ENCODE peak calls at places on chromosome 9, in nine cellular contexts. C is lung; W is heart right ventricle; D is AG10803; Z is OCI-LY7; O is CD8-positive, alpha-beta T cell; F is psoas muscle; P is mucosa of descending colon; I is uterus. V is an unnamed sample.

GRCh38 chr9:22208846-22209585 is 199.9 kb upstream of the CDKN2B start:
- DNase-seq in D (peak), W (no peak), P (no peak), Z (no peak), F (no peak), C (no peak), I (no peak), O (no peak), V (no peak)

GRCh38 chr9:109440797-109441287 is 57.3 kb downstream of the PTPN3 start:
- DNase-seq in D (peak), I (no peak), C (peak), W (peak), Z (peak), P (no peak), O (no peak), F (no peak), V (peak)

GRCh38 chr9:13205824-13206223 is 73.7 kb downstream of the MPDZ start:
- DNase-seq in D (no peak), W (no peak), F (no peak), P (no peak), Z (no peak), C (no peak), O (no peak), I (no peak), V (no peak)

GRCh38 chr9:20684035-20684864 is at the start of gene FOCAD:
- DNase-seq in Z (peak), W (peak), O (peak), D (peak), I (peak), P (peak), F (peak), C (peak), V (peak)

GRCh38 chr9:37523916-37524315 is 38.2 kb downstream of the POLR1E start:
- DNase-seq in Z (no peak), I (no peak), P (no peak), D (no peak), C (no peak), F (no peak), O (no peak), W (no peak), V (no peak)

GRCh38 chr9:98822661-98823060 is 15.2 kb downstream of the GALNT12 start:
- DNase-seq in C (no peak), Z (no peak), W (no peak), P (no peak), I (no peak), F (no peak), O (no peak), D (no peak), V (no peak)

GRCh38 chr9:117887383-117887782 is 183.2 kb downstream of the TLR4 start:
- DNase-seq in P (no peak), D (peak), O (no peak), I (no peak), C (no peak), Z (no peak), F (no peak), W (no peak), V (no peak)

GRCh38 chr9:69324549-69325401 is at the start of gene ENTREP1:
- DNase-seq in P (peak), C (peak), F (peak), O (no peak), Z (no peak), D (peak), I (peak), W (peak), V (peak)

GRCh38 chr9:98503867-98504800 is 204.6 kb downstream of the GABBR2 start:
- DNase-seq in C (peak), Z (no peak), O (no peak), I (no peak), P (no peak), D (no peak), W (no peak), F (no peak), V (no peak)

GRCh38 chr9:17723656-17724055 is 144.8 kb downstream of the SH3GL2 start:
- DNase-seq in D (no peak), O (no peak), F (no peak), C (no peak), Z (no peak), W (no peak), P (no peak), I (no peak), V (no peak)

GRCh38 chr9:13967011-13967410 is 346.9 kb downstream of the NFIB start:
- DNase-seq in W (no peak), F (no peak), P (no peak), Z (no peak), O (no peak), D (no peak), I (no peak), C (no peak), V (no peak)

GRCh38 chr9:785997-786396 is 55.5 kb upstream of the DMRT1 start:
- DNase-seq in P (no peak), I (no peak), O (no peak), Z (no peak), W (no peak), C (no peak), D (no peak), F (no peak), V (no peak)

GRCh38 chr9:114134827-114135396 is 20.4 kb upstream of the COL27A1 start:
- DNase-seq in O (no peak), Z (no peak), P (no peak), F (no peak), I (no peak), C (no peak), W (no peak), D (no peak), V (no peak)

GRCh38 chr9:96661711-96662110 is 6.6 kb upstream of the PRXL2C start:
- DNase-seq in C (no peak), Z (no peak), P (no peak), W (no peak), F (no peak), D (peak), I (no peak), O (no peak), V (no peak)

GRCh38 chr9:11933926-11934325 is 759.3 kb upstream of the TYRP1 start:
- DNase-seq in F (no peak), W (no peak), Z (no peak), P (no peak), D (peak), O (no peak), C (no peak), I (no peak), V (peak)

GRCh38 chr9:99090366-99091130 is 14.4 kb upstream of the TGFBR1 start:
- DNase-seq in O (no peak), F (no peak), D (peak), C (no peak), I (no peak), Z (no peak), P (no peak), W (no peak), V (peak)

GRCh38 chr9:1042466-1042865 is 7.7 kb upstream of the DMRT2 start:
- DNase-seq in F (peak), D (no peak), I (no peak), P (peak), Z (no peak), O (no peak), W (no peak), C (no peak), V (no peak)

GRCh38 chr9:109401169-109401989 is 80.5 kb upstream of the EPB41L4B start:
- DNase-seq in D (peak), F (no peak), C (peak), Z (peak), W (no peak), P (peak), O (no peak), I (no peak), V (peak)

GRCh38 chr9:23044549-23044948 is 597.9 kb downstream of the DMRTA1 start:
- DNase-seq in P (no peak), C (no peak), W (no peak), O (no peak), I (no peak), Z (no peak), F (no peak), D (no peak), V (no peak)

GRCh38 chr9:136799079-136799853 is 3.1 kb downstream of the CCDC183 start:
- DNase-seq in I (no peak), P (peak), O (no peak), F (no peak), C (no peak), W (no peak), Z (no peak), D (no peak), V (no peak)

GRCh38 chr9:21686738-21687137 is 115.7 kb upstream of the MTAP start:
- DNase-seq in W (no peak), O (no peak), F (no peak), Z (no peak), C (no peak), P (no peak), D (no peak), I (no peak), V (no peak)

GRCh38 chr9:96009690-96010477 is 134.4 kb downstream of the ERCC6L2 start:
- DNase-seq in C (no peak), D (no peak), W (no peak), F (no peak), P (no peak), I (no peak), O (peak), Z (no peak), V (no peak)

GRCh38 chr9:131758972-131759647 is 19.2 kb upstream of the RAPGEF1 start:
- DNase-seq in C (no peak), Z (no peak), W (no peak), P (no peak), O (no peak), D (peak), F (no peak), I (no peak), V (no peak)

GRCh38 chr9:114804504-114804903 is 1.3 kb downstream of the TNFSF15 start:
- DNase-seq in O (no peak), P (peak), W (no peak), I (no peak), C (peak), D (peak), Z (no peak), F (no peak), V (no peak)

GRCh38 chr9:92115977-92116285 is 718 bp upstream of the SPTLC1 start:
- DNase-seq in Z (peak), C (no peak), P (no peak), O (no peak), D (no peak), I (no peak), F (no peak), W (no peak), V (no peak)

GRCh38 chr9:131477367-131477766 is 25.4 kb upstream of the POMT1 start:
- DNase-seq in O (no peak), F (peak), C (no peak), W (no peak), D (no peak), P (peak), Z (no peak), I (no peak), V (no peak)

GRCh38 chr9:132241840-132242620 is 80.2 kb downstream of the NTNG2 start:
- DNase-seq in I (peak), O (peak), W (peak), C (no peak), P (peak), F (peak), D (no peak), Z (peak), V (no peak)

GRCh38 chr9:137106662-137107292 is 7.8 kb downstream of the DPP7 start:
- DNase-seq in C (no peak), P (no peak), W (no peak), Z (no peak), I (no peak), D (no peak), F (peak), O (no peak), V (no peak)

GRCh38 chr9:87599901-87600610 is 102.4 kb downstream of the DAPK1 start:
- DNase-seq in Z (no peak), P (no peak), W (peak), O (no peak), D (peak), I (peak), C (no peak), F (no peak), V (peak)

GRCh38 chr9:131001990-131002389 is 7.0 kb upstream of the LAMC3 start:
- DNase-seq in D (no peak), I (no peak), O (no peak), W (no peak), F (no peak), Z (no peak), P (no peak), C (no peak), V (no peak)

GRCh38 chr9:114880276-114880891 is 50.0 kb downstream of the TNFSF8 start:
- DNase-seq in I (no peak), W (no peak), P (no peak), D (no peak), O (no peak), F (no peak), Z (no peak), C (no peak), V (no peak)

GRCh38 chr9:88052446-88052845 is 78.1 kb upstream of the CDK20 start:
- DNase-seq in Z (no peak), P (no peak), C (no peak), F (no peak), I (no peak), O (no peak), W (no peak), D (no peak), V (no peak)

GRCh38 chr9:94779693-94780290 is 53.3 kb downstream of the AOPEP start:
- DNase-seq in P (no peak), D (no peak), F (no peak), W (no peak), Z (no peak), I (no peak), O (no peak), C (no peak), V (no peak)

GRCh38 chr9:136792321-136793062 is 1.3 kb downstream of the TMEM141 start:
- DNase-seq in Z (no peak), F (no peak), W (no peak), O (no peak), C (no peak), D (no peak), P (peak), I (no peak), V (no peak)

GRCh38 chr9:136218271-136218670 is 13.3 kb upstream of the LHX3 start:
- DNase-seq in W (no peak), D (no peak), O (no peak), I (no peak), C (no peak), F (no peak), P (no peak), Z (no peak), V (no peak)

GRCh38 chr9:89175739-89176360 is 2.8 kb downstream of the SHC3 start:
- DNase-seq in W (no peak), I (no peak), C (no peak), O (peak), F (no peak), Z (no peak), P (no peak), D (peak), V (no peak)

GRCh38 chr9:277595-278330 is 63.1 kb downstream of the DOCK8 start:
- DNase-seq in O (no peak), F (no peak), P (no peak), C (no peak), Z (peak), D (no peak), W (no peak), I (no peak), V (no peak)

GRCh38 chr9:33718987-33719386 is 76.4 kb upstream of the PRSS3 start:
- DNase-seq in F (peak), P (no peak), W (no peak), C (peak), Z (no peak), I (no peak), D (peak), O (no peak), V (no peak)

GRCh38 chr9:33719581-33720374 is 75.6 kb upstream of the PRSS3 start:
- DNase-seq in I (no peak), Z (peak), O (peak), W (no peak), P (peak), F (peak), D (no peak), C (no peak), V (no peak)

GRCh38 chr9:33721674-33722358 is 73.5 kb upstream of the PRSS3 start:
- DNase-seq in D (peak), O (peak), W (peak), P (peak), I (peak), Z (peak), F (peak), C (peak), V (peak)

DNA sequence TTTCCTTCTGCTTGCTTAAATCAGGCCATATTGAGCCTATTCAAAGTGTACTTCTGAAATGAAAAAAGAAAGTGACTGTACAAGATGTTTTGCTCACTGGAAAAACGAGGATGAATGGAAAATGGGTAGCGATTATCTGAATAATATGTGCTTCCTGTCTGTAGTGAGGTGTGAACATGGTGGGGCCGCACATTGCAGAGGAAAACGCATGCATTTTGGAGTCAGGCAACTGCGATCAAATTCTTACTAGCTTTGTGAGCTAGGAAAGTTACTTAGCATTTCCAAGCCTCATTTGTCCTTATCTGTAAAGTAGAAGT is 73.0 kb upstream of the PRSS3 start:
- DNase-seq in W (no peak), F (no peak), P (no peak), D (no peak), Z (no peak), C (no peak), O (no peak), I (no peak), V (no peak)
- TF ChIP-seq CTCF in W (peak), F (no peak), P (no peak), D (no peak), Z (no peak), C (no peak), O (peak), I (no peak), V (no peak)

GRCh38 chr9:120855827-120856636 is 13.3 kb upstream of the PSMD5 start:
- DNase-seq in C (no peak), F (no peak), D (no peak), I (no peak), Z (no peak), O (peak), P (no peak), W (no peak), V (no peak)

GRCh38 chr9:120857902-120858301 is 15.2 kb upstream of the PSMD5 start:
- DNase-seq in Z (no peak), F (no peak), C (no peak), W (no peak), D (no peak), P (no peak), O (no peak), I (no peak), V (no peak)

GRCh38 chr9:120854596-120855327 is 12.0 kb upstream of the PSMD5 start:
- DNase-seq in Z (no peak), P (no peak), I (no peak), O (no peak), C (no peak), F (no peak), D (no peak), W (no peak), V (no peak)

GRCh38 chr9:120857481-120857880 is 14.8 kb upstream of the PSMD5 start:
- DNase-seq in D (no peak), O (no peak), W (no peak), P (no peak), C (no peak), F (no peak), I (no peak), Z (no peak), V (no peak)

GRCh38 chr9:120856700-120857099 is 14.0 kb upstream of the PSMD5 start:
- DNase-seq in I (no peak), P (peak), F (no peak), Z (no peak), O (no peak), D (no peak), W (no peak), C (no peak), V (no peak)
- H3K4me3 ChIP-seq in I (no peak), P (no peak), F (no peak), Z (no peak), O (no peak), D (no peak), W (no peak), C (no peak), V (no peak)

GRCh38 chr9:134853893-134854292 is 26.7 kb upstream of the FCN2 start:
- DNase-seq in W (no peak), D (no peak), I (no peak), O (no peak), P (no peak), C (no peak), Z (no peak), F (no peak), V (no peak)

GRCh38 chr9:134854541-134854981 is 26.0 kb upstream of the FCN2 start:
- DNase-seq in I (no peak), F (no peak), P (no peak), D (no peak), C (no peak), W (no peak), O (no peak), Z (no peak), V (no peak)

GRCh38 chr9:134852906-134853654 is 27.5 kb upstream of the FCN2 start:
- DNase-seq in W (no peak), I (no peak), P (no peak), D (peak), Z (no peak), O (no peak), F (no peak), C (no peak), V (no peak)

GRCh38 chr9:134855900-134856377 is 24.7 kb upstream of the FCN2 start:
- DNase-seq in C (no peak), P (no peak), W (no peak), D (no peak), F (no peak), O (no peak), I (no peak), Z (no peak), V (no peak)

GRCh38 chr9:134855231-134855899 is 25.2 kb upstream of the FCN2 start:
- DNase-seq in W (no peak), Z (no peak), I (no peak), D (no peak), C (no peak), O (no peak), F (no peak), P (no peak), V (no peak)
- TF ChIP-seq CTCF in W (no peak), Z (no peak), I (no peak), D (no peak), C (no peak), O (no peak), F (no peak), P (no peak), V (no peak)

GRCh38 chr9:121288557-121288873 is 20.6 kb downstream of the GSN start:
- DNase-seq in D (no peak), F (no peak), C (no peak), Z (no peak), I (no peak), O (no peak), W (no peak), P (no peak), V (no peak)

GRCh38 chr9:121286973-121287721 is 19.2 kb downstream of the GSN start:
- DNase-seq in P (peak), O (no peak), C (peak), D (peak), Z (no peak), W (peak), F (peak), I (peak), V (peak)

GRCh38 chr9:121292051-121292450 is 24.1 kb downstream of the GSN start:
- DNase-seq in W (no peak), D (no peak), I (no peak), C (no peak), P (no peak), Z (no peak), F (no peak), O (no peak), V (no peak)

GRCh38 chr9:121288874-121289553 is 21.1 kb downstream of the GSN start:
- DNase-seq in Z (no peak), W (peak), D (peak), O (no peak), P (peak), C (no peak), F (peak), I (peak), V (peak)

DNA sequence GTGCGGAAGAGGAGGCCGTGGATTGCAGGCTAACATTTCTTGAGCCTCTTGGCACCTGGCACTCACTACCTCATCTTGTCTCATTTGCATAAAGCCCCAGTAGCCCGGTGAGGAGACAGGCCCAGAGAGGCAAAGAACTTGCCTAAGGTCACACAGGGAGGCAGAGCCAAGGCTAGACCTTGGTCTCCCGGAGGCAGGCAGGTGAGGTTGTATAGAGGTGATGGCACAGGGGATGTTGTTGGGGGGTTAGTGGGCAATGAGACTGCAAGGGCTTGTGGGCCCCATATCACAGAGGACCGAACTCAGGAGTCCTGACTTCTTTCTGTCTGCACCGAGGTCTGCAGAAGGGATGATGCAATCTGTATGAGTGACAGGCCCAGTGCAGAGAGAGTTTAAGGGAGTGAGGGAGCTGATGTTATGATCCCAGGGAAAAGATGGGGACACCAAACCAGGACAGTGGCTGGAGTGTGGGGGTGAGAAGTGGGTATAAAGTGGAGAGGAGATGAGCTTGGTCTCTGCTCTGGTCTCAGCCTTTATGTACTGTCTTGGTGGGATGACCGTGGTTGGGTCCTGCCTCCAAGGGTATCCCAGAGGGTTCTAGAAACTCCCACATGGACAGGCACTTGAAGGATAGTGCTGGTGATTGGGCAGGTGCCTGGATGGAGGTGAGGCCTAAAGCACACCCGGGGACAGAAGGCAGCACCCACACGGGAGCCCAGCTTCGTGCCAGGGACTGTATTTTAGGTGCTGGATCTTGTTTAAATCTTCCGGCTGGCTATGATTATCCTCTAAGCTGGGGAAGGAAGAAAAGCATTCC is 21.8 kb downstream of the GSN start:
- DNase-seq in W (no peak), Z (no peak), F (peak), P (no peak), C (peak), O (no peak), D (no peak), I (no peak), V (no peak)
- H3K4me3 ChIP-seq in W (no peak), Z (no peak), F (no peak), P (no peak), C (no peak), O (no peak), D (no peak), I (no peak), V (no peak)